ENCODE peak calls at places on chromosome X, in six cellular contexts. One of them, this sample, is unnamed.

GRCh38 chrX:17453791-17454190 is 78.8 kb downstream of the NHS start:
- ATAC-seq in effector memory CD8-positive, alpha-beta T cell: no peak
- ATAC-seq in SK-N-SH treated with all-trans-retinoic acid at 6 μM for 48 hours: no peak
- ATAC-seq in left cardiac atrium: no peak
- ATAC-seq in activated T-cell treated with anti-CD3 and anti-CD28 coated beads, Interleukin-2, amount 50 U/mL, for 4 hours: no peak
- ATAC-seq in activated CD8-positive, alpha-beta memory T cell treated with anti-CD3 and anti-CD28 coated beads, Interleukin-2, amount 10 ng/mL, durations not matched to agents 7 days and 5 days: no peak
- ATAC-seq in this sample: no peak

GRCh38 chrX:20437678-20438077 is 171.0 kb upstream of the RPS6KA3 start:
- ATAC-seq in activated T-cell treated with anti-CD3 and anti-CD28 coated beads, Interleukin-2, amount 50 U/mL, for 4 hours: no peak
- ATAC-seq in effector memory CD8-positive, alpha-beta T cell: peak
- ATAC-seq in activated CD8-positive, alpha-beta memory T cell treated with anti-CD3 and anti-CD28 coated beads, Interleukin-2, amount 10 ng/mL, durations not matched to agents 7 days and 5 days: peak
- ATAC-seq in SK-N-SH treated with all-trans-retinoic acid at 6 μM for 48 hours: no peak
- ATAC-seq in left cardiac atrium: no peak
- ATAC-seq in this sample: peak

GRCh38 chrX:35842657-35843056 is 44.5 kb downstream of the MAGEB16 start:
- ATAC-seq in activated T-cell treated with anti-CD3 and anti-CD28 coated beads, Interleukin-2, amount 50 U/mL, for 4 hours: no peak
- ATAC-seq in left cardiac atrium: no peak
- ATAC-seq in effector memory CD8-positive, alpha-beta T cell: no peak
- ATAC-seq in SK-N-SH treated with all-trans-retinoic acid at 6 μM for 48 hours: no peak
- ATAC-seq in activated CD8-positive, alpha-beta memory T cell treated with anti-CD3 and anti-CD28 coated beads, Interleukin-2, amount 10 ng/mL, durations not matched to agents 7 days and 5 days: no peak
- ATAC-seq in this sample: no peak

GRCh38 chrX:16188687-16189086 is 21.4 kb downstream of the MAGEB17 start:
- ATAC-seq in effector memory CD8-positive, alpha-beta T cell: no peak
- ATAC-seq in SK-N-SH treated with all-trans-retinoic acid at 6 μM for 48 hours: no peak
- ATAC-seq in left cardiac atrium: no peak
- ATAC-seq in activated T-cell treated with anti-CD3 and anti-CD28 coated beads, Interleukin-2, amount 50 U/mL, for 4 hours: no peak
- ATAC-seq in activated CD8-positive, alpha-beta memory T cell treated with anti-CD3 and anti-CD28 coated beads, Interleukin-2, amount 10 ng/mL, durations not matched to agents 7 days and 5 days: no peak
- ATAC-seq in this sample: no peak

GRCh38 chrX:20435913-20436312 is 169.2 kb upstream of the RPS6KA3 start:
- ATAC-seq in effector memory CD8-positive, alpha-beta T cell: no peak
- ATAC-seq in SK-N-SH treated with all-trans-retinoic acid at 6 μM for 48 hours: no peak
- ATAC-seq in activated CD8-positive, alpha-beta memory T cell treated with anti-CD3 and anti-CD28 coated beads, Interleukin-2, amount 10 ng/mL, durations not matched to agents 7 days and 5 days: no peak
- ATAC-seq in left cardiac atrium: no peak
- ATAC-seq in activated T-cell treated with anti-CD3 and anti-CD28 coated beads, Interleukin-2, amount 50 U/mL, for 4 hours: no peak
- ATAC-seq in this sample: no peak

GRCh38 chrX:38636949-38637819 is 75.8 kb downstream of the TSPAN7 start:
- ATAC-seq in left cardiac atrium: no peak
- ATAC-seq in activated T-cell treated with anti-CD3 and anti-CD28 coated beads, Interleukin-2, amount 50 U/mL, for 4 hours: no peak
- ATAC-seq in effector memory CD8-positive, alpha-beta T cell: no peak
- ATAC-seq in SK-N-SH treated with all-trans-retinoic acid at 6 μM for 48 hours: no peak
- ATAC-seq in activated CD8-positive, alpha-beta memory T cell treated with anti-CD3 and anti-CD28 coated beads, Interleukin-2, amount 10 ng/mL, durations not matched to agents 7 days and 5 days: no peak
- ATAC-seq in this sample: no peak

GRCh38 chrX:110745288-110745687 is 50.3 kb downstream of the CHRDL1 start:
- ATAC-seq in effector memory CD8-positive, alpha-beta T cell: no peak
- ATAC-seq in activated T-cell treated with anti-CD3 and anti-CD28 coated beads, Interleukin-2, amount 50 U/mL, for 4 hours: no peak
- ATAC-seq in left cardiac atrium: peak
- ATAC-seq in activated CD8-positive, alpha-beta memory T cell treated with anti-CD3 and anti-CD28 coated beads, Interleukin-2, amount 10 ng/mL, durations not matched to agents 7 days and 5 days: no peak
- ATAC-seq in SK-N-SH treated with all-trans-retinoic acid at 6 μM for 48 hours: no peak
- ATAC-seq in this sample: no peak

GRCh38 chrX:150841466-150842197 is 56.8 kb downstream of the CD99L2 start:
- ATAC-seq in activated T-cell treated with anti-CD3 and anti-CD28 coated beads, Interleukin-2, amount 50 U/mL, for 4 hours: no peak
- ATAC-seq in activated CD8-positive, alpha-beta memory T cell treated with anti-CD3 and anti-CD28 coated beads, Interleukin-2, amount 10 ng/mL, durations not matched to agents 7 days and 5 days: no peak
- ATAC-seq in SK-N-SH treated with all-trans-retinoic acid at 6 μM for 48 hours: no peak
- ATAC-seq in left cardiac atrium: no peak
- ATAC-seq in effector memory CD8-positive, alpha-beta T cell: no peak
- ATAC-seq in this sample: no peak